ENCODE peak calls at places on chromosomes 12 and 14, in nine cellular contexts. O is choroid plexus epithelial cell, G is T-cell, H is caudate nucleus, P is sciatic nerve, S is stomach, N is body of pancreas, Z is PC-9, L is B cell. R is an unnamed sample.

GRCh38 chr12:107468976-107469375 is 216.6 kb upstream of the PWP1 start:
- DNase-seq in L (no peak), N (no peak), S (no peak), P (no peak), Z (no peak), H (no peak), O (no peak), G (no peak), R (no peak)

GRCh38 chr12:131385313-131386166 is 325.4 kb upstream of the SFSWAP start:
- DNase-seq in L (no peak), S (no peak), N (no peak), Z (no peak), O (no peak), H (no peak), P (no peak), G (no peak), R (no peak)

GRCh38 chr12:121241203-121241970 is 31.5 kb downstream of the P2RX4 start:
- DNase-seq in L (no peak), G (no peak), Z (no peak), N (no peak), H (no peak), O (no peak), P (peak; percentile 69), S (no peak), R (no peak)

GRCh38 chr14:100667706-100668105 is 59.0 kb upstream of the DLK1 start:
- DNase-seq in S (no peak), P (no peak), O (no peak), Z (no peak), G (no peak), L (no peak), H (no peak), N (no peak), R (no peak)

GRCh38 chr12:780750-781379 is 28.5 kb downstream of the WNK1 start:
- DNase-seq in S (no peak), G (no peak), P (no peak), H (no peak), L (no peak), N (no peak), Z (no peak), O (no peak), R (no peak)

GRCh38 chr12:88188180-88188579 is 46.1 kb downstream of the TMTC3 start:
- DNase-seq in Z (no peak), P (no peak), L (no peak), S (no peak), G (no peak), N (no peak), O (peak; percentile 53), H (no peak), R (no peak)

GRCh38 chr14:60488175-60488574 is 2.3 kb upstream of the C14orf39 start:
- DNase-seq in P (no peak), Z (no peak), N (no peak), G (no peak), L (no peak), O (no peak), H (no peak), S (no peak), R (no peak)

GRCh38 chr14:61106627-61107147 is 125.6 kb downstream of the SLC38A6 start:
- DNase-seq in Z (no peak), N (no peak), O (no peak), G (no peak), P (no peak), H (no peak), L (no peak), S (no peak), R (no peak)

GRCh38 chr12:53102883-53103807 is at the start of gene SOAT2:
- DNase-seq in L (no peak), G (peak; percentile 47), S (no peak), O (no peak), H (no peak), N (no peak), Z (no peak), P (peak; percentile 59), R (no peak)

GRCh38 chr12:40691913-40692616 is at the start of gene CNTN1:
- DNase-seq in S (no peak), G (no peak), P (peak; percentile 86), N (peak; percentile 54), H (peak; percentile 93), O (peak; percentile 30), Z (no peak), L (no peak), R (no peak)

GRCh38 chr12:74365178-74365964 is 172.3 kb upstream of the ATXN7L3B start:
- DNase-seq in O (peak; percentile 79), N (peak; percentile 9), Z (no peak), P (no peak), G (no peak), S (no peak), H (peak; percentile 10), L (no peak), R (no peak)

GRCh38 chr14:93975791-93976476 is 436 bp downstream of the ASB2 start:
- DNase-seq in O (no peak), Z (no peak), S (no peak), H (peak; percentile 18), P (no peak), L (no peak), N (no peak), G (no peak), R (no peak)

GRCh38 chr12:50568338-50569155 is 63.8 kb downstream of the DIP2B start:
- DNase-seq in Z (no peak), H (no peak), S (no peak), O (peak; percentile 41), N (no peak), L (no peak), G (no peak), P (no peak), R (no peak)

GRCh38 chr14:70692210-70692609 is 50.5 kb downstream of the TTC9 start:
- DNase-seq in P (peak; percentile 59), N (no peak), H (no peak), L (no peak), G (no peak), O (peak; percentile 14), Z (peak; percentile 71), S (peak; percentile 31), R (no peak)

GRCh38 chr12:95648990-95649791 is 97.9 kb upstream of the USP44 start:
- DNase-seq in O (peak; percentile 34), N (peak; percentile 55), L (no peak), H (no peak), Z (peak; percentile 98), G (no peak), P (no peak), S (no peak), R (no peak)

GRCh38 chr12:112239020-112239419 is 113.7 kb downstream of the TRAFD1 start:
- DNase-seq in H (no peak), O (peak; percentile 8), N (no peak), G (no peak), Z (no peak), P (no peak), S (no peak), L (no peak), R (no peak)

GRCh38 chr14:104595911-104596450 is 8.6 kb downstream of the TMEM179 start:
- DNase-seq in G (no peak), O (no peak), L (no peak), Z (no peak), P (no peak), H (no peak), S (no peak), N (no peak), R (no peak)

GRCh38 chr12:124744659-124745467 is 118.8 kb downstream of the SCARB1 start:
- DNase-seq in O (peak; percentile 49), L (no peak), N (no peak), G (no peak), H (no peak), S (no peak), P (no peak), Z (no peak), R (no peak)

GRCh38 chr12:109165599-109165998 is 49.2 kb downstream of the ACACB start:
- DNase-seq in G (no peak), P (peak; percentile 3), H (no peak), S (no peak), O (no peak), L (no peak), N (no peak), Z (no peak), R (no peak)

GRCh38 chr12:32089156-32089950 is 17.3 kb upstream of the BICD1 start:
- DNase-seq in G (no peak), Z (peak; percentile 43), H (no peak), P (no peak), L (no peak), N (no peak), O (no peak), S (no peak), R (no peak)

GRCh38 chr12:6340745-6341438 is 984 bp downstream of the TNFRSF1A start:
- DNase-seq in N (no peak), O (no peak), Z (no peak), L (no peak), S (no peak), H (no peak), P (no peak), G (no peak), R (no peak)

GRCh38 chr12:124805050-124805449 is 58.6 kb downstream of the SCARB1 start:
- DNase-seq in H (no peak), O (no peak), P (no peak), N (no peak), S (no peak), L (no peak), G (no peak), Z (no peak), R (no peak)

GRCh38 chr14:100400115-100400514 is 77.0 kb downstream of the SLC25A47 start:
- DNase-seq in O (no peak), N (peak; percentile 72), Z (no peak), S (peak; percentile 64), H (no peak), L (no peak), G (no peak), P (no peak), R (no peak)

GRCh38 chr14:51704465-51705050 is 52.8 kb downstream of the FRMD6 start:
- DNase-seq in N (no peak), L (no peak), O (peak; percentile 66), Z (no peak), S (no peak), G (no peak), H (peak; percentile 1), P (no peak), R (no peak)

GRCh38 chr14:81269979-81270375 is 49.2 kb upstream of the GTF2A1 start:
- DNase-seq in H (no peak), S (no peak), G (no peak), N (no peak), Z (no peak), P (no peak), L (no peak), O (no peak), R (no peak)

GRCh38 chr12:124036117-124037109 is 63.4 kb downstream of the ZNF664 start:
- DNase-seq in N (peak; percentile 46), P (peak; percentile 76), G (peak; percentile 52), S (peak; percentile 50), L (peak; percentile 62), O (peak; percentile 58), Z (no peak), H (peak; percentile 57), R (peak; percentile 31)

GRCh38 chr14:30214456-30215090 is 286.9 kb upstream of the PRKD1 start:
- DNase-seq in O (peak; percentile 90), Z (no peak), S (no peak), G (no peak), H (peak; percentile 76), N (peak; percentile 32), P (no peak), L (no peak), R (peak; percentile 14)

R was measured in KG1.